ENCODE peak calls at places on chromosome 11, in six cellular contexts. I is CD4-positive, CD25-positive, alpha-beta regulatory T cell; J is SJSA1; C is heart right ventricle; Q is colonic mucosa; N is dorsolateral prefrontal cortex. D is an unnamed sample.

GRCh38 chr11:122984186-122985011 is 2.8 kb upstream of the BSX start:
- DNase-seq in I (no peak), C (no peak), J (no peak), Q (no peak), N (no peak), D (no peak)

GRCh38 chr11:88523362-88524028 is 186.0 kb upstream of the CTSC start:
- DNase-seq in Q (no peak), J (no peak), N (no peak), C (no peak), I (no peak), D (no peak)

GRCh38 chr11:121716060-121716459 is 263.3 kb upstream of the SORL1-AS1 start:
- DNase-seq in J (no peak), N (no peak), I (no peak), C (no peak), Q (no peak), D (no peak)

GRCh38 chr11:43366597-43367121 is 7.9 kb downstream of the TTC17 start:
- DNase-seq in I (no peak), Q (no peak), C (no peak), N (no peak), J (no peak), D (no peak)

GRCh38 chr11:58905716-58906547 is 33.4 kb upstream of the GLYATL1 start:
- DNase-seq in Q (peak), N (peak), C (peak), J (peak), I (no peak), D (peak)

GRCh38 chr11:121451982-121452608 is at the start of gene SORL1:
- DNase-seq in Q (peak), N (peak), I (peak), C (peak), J (peak), D (peak)

GRCh38 chr11:124884869-124885479 is 12.7 kb downstream of the ROBO4 start:
- DNase-seq in C (no peak), N (no peak), I (no peak), Q (no peak), J (no peak), D (no peak)

GRCh38 chr11:70128435-70128906 is 50.4 kb downstream of the ANO1 start:
- DNase-seq in N (no peak), Q (no peak), I (no peak), J (no peak), C (no peak), D (no peak)

GRCh38 chr11:128462189-128462588 is 125.2 kb downstream of the ETS1 start:
- DNase-seq in N (no peak), C (no peak), J (no peak), I (no peak), Q (no peak), D (no peak)

GRCh38 chr11:132099692-132100091 is 729.3 kb downstream of the NTM start:
- DNase-seq in N (no peak), C (no peak), J (no peak), I (no peak), Q (no peak), D (no peak)

GRCh38 chr11:100711984-100712383 is 24.9 kb downstream of the ARHGAP42 start:
- DNase-seq in I (no peak), C (no peak), J (no peak), N (no peak), Q (no peak), D (no peak)

GRCh38 chr11:129247129-129247528 is 55.0 kb upstream of the ARHGAP32 start:
- DNase-seq in N (no peak), C (no peak), Q (no peak), I (no peak), J (no peak), D (no peak)

GRCh38 chr11:124583827-124584226 is 14.0 kb downstream of the OR8A1 start:
- DNase-seq in C (no peak), N (no peak), J (no peak), Q (no peak), I (no peak), D (no peak)

GRCh38 chr11:19519912-19520641 is 192.6 kb upstream of the NAV2 start:
- DNase-seq in Q (no peak), N (no peak), I (no peak), J (no peak), C (peak), D (no peak)

GRCh38 chr11:120209750-120210650 is 832 bp upstream of the OAF start:
- DNase-seq in J (no peak), Q (no peak), C (no peak), I (no peak), N (no peak), D (no peak)

GRCh38 chr11:60165538-60165937 is 17.3 kb downstream of the MS4A6A start:
- DNase-seq in C (no peak), J (no peak), Q (no peak), N (no peak), I (no peak), D (no peak)

GRCh38 chr11:70503201-70503877 is 105.0 kb downstream of the CTTN start:
- DNase-seq in Q (no peak), I (no peak), N (no peak), C (no peak), J (no peak), D (no peak)

GRCh38 chr11:112336356-112336886 is 75.8 kb upstream of the PLET1 start:
- DNase-seq in N (no peak), Q (no peak), I (no peak), C (no peak), J (no peak), D (no peak)

GRCh38 chr11:130638048-130638447 is 189.6 kb downstream of the ADAMTS15 start:
- DNase-seq in I (no peak), Q (no peak), N (no peak), C (no peak), J (no peak), D (no peak)

GRCh38 chr11:71425851-71426250 is 22.3 kb downstream of the DHCR7 start:
- DNase-seq in Q (no peak), I (peak), J (no peak), N (no peak), C (no peak), D (no peak)

GRCh38 chr11:47593934-47594855 is at the start of gene C1QTNF4:
- DNase-seq in I (no peak), C (no peak), J (no peak), N (peak), Q (no peak), D (no peak)

GRCh38 chr11:45724145-45724544 is 58.7 kb upstream of the CHST1 start:
- DNase-seq in N (no peak), I (no peak), C (no peak), J (no peak), Q (no peak), D (no peak)

GRCh38 chr11:110147965-110148709 is 54.9 kb downstream of the ZC3H12C start:
- DNase-seq in N (no peak), J (no peak), I (no peak), C (no peak), Q (no peak), D (no peak)

GRCh38 chr11:73461335-73461840 is 85.2 kb downstream of the RELT start:
- DNase-seq in Q (no peak), I (no peak), N (no peak), C (no peak), J (no peak), D (no peak)

GRCh38 chr11:122310701-122311100 is 194.7 kb upstream of the BLID start:
- DNase-seq in C (no peak), N (no peak), I (no peak), J (no peak), Q (no peak), D (no peak)

GRCh38 chr11:22491826-22492225 is 133.8 kb downstream of the FANCF start:
- DNase-seq in C (no peak), Q (no peak), N (no peak), I (no peak), J (no peak), D (no peak)

GRCh38 chr11:16356057-16356750 is at the start of gene SOX6:
- DNase-seq in J (peak), Q (no peak), C (no peak), N (no peak), I (no peak), D (no peak)

GRCh38 chr11:116310215-116310614 is 462.6 kb downstream of the BUD13 start:
- DNase-seq in I (no peak), N (no peak), Q (no peak), J (no peak), C (no peak), D (no peak)

GRCh38 chr11:60785806-60786361 is 751 bp downstream of the MS4A10 start:
- DNase-seq in C (no peak), N (no peak), J (peak), I (no peak), Q (no peak), D (no peak)

GRCh38 chr11:85602551-85603218 is 24.5 kb downstream of the DLG2 start:
- DNase-seq in Q (no peak), J (no peak), N (no peak), C (no peak), I (no peak), D (no peak)

GRCh38 chr11:134890446-134890845 is 478.4 kb upstream of the B3GAT1 start:
- DNase-seq in Q (no peak), C (no peak), I (no peak), J (no peak), N (no peak), D (no peak)

GRCh38 chr11:77175869-77176539 is 48.0 kb downstream of the MYO7A start:
- DNase-seq in Q (no peak), C (peak), N (no peak), J (no peak), I (no peak), D (peak)

GRCh38 chr11:101880208-101880607 is 34.6 kb upstream of the CEP126 start:
- DNase-seq in N (no peak), J (no peak), C (no peak), Q (no peak), I (peak), D (no peak)

GRCh38 chr11:57896641-57897145 is 127.0 kb upstream of the OR9Q1 start:
- DNase-seq in J (no peak), N (no peak), Q (no peak), C (no peak), I (no peak), D (no peak)

GRCh38 chr11:40187092-40187403 is 1272.4 kb downstream of the LRRC4C start:
- DNase-seq in N (no peak), I (no peak), C (no peak), Q (no peak), J (no peak), D (no peak)

DNA sequence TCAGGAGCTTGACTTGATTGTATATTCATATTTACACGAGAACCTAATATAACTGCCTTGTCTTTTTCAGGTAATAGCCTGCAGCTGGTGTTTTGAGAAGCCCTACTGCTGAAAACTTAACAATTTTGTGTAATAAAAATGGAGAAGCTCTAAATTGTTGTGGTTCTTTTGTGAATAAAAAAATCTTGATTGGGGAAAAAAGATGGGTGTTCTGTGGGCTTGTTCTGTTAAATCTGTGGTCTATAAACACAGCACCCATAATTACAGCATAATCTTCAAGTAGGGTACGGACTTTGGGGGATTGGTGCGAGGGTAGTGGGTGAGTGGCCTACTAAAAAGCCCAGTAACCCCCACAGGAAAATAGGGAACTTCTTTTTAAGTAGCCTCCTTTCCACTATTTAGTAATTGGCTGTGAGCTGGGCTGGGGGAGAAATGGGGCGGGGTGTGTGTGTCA is 7.5 kb downstream of the MALAT1 start:
- DNase-seq in N (no peak), Q (no peak), C (no peak), J (no peak), I (no peak), D (no peak)
- H3K27ac ChIP-seq in N (peak), Q (peak), C (no peak), J (peak), I (peak), D (peak)

DNA sequence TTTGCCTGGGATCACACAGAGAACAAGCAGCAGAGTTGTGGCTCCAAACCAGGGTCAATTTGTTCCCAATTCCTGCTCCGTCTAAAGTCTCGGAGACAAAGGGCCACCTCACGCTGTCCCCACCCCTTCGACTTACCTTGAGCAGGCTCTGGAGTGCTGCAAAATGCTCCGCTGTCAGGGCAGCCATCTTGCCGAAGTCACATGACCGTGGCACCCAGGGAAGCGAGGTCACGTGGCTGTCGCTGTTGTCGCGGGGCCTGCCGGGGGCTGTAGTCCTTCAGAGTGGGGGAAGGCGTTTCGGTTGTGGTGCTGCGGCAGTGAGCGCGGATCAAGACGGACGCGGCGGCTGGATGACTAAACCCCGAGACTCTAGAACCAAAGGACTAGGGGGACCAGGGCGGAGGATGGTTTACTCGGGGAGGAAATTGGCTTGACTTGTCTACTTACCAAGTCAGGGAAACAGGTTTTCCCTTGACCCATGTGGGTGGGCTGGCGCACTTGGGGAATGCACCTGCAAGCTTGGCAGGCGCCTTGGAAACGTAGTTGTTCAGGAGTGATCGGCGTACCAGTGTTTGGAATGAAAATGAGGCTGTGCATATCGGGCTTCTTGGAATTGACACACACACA is at the start of gene COMMD9:
- DNase-seq in Q (peak), N (peak), C (peak), J (peak), I (peak), D (peak)
- H3K27ac ChIP-seq in Q (no peak), N (peak), C (no peak), J (no peak), I (peak), D (peak)

DNA sequence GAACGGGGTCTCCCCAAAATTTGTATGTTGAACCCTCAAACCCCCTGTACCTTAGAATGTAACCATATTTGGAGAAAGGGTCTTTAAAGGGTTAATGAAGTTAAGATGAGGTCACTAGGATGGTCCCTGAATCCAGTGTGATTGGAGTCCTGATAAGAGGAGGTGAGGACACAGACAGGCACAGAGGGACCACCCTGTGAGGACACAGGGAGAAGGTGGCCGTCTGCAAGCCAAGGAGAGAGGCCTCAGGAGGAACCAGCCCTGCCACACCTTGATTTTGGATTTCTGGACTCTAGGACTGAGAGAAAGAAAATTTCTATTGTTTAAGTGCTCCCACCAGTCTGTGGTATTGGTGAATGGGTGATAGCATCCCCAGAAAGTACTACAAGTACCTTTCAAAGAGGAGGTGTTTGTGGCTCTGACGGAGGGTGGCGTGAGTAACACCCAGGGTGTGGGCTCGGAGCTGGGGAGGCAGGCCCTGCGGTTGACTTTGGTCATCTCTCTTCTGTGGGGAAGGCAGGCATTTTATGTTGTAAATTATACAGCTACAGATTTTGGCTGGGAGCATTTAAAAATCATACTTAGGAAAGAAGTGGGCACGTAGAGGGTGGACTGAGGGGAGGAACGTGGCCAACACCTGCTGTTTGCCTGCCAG is 13.8 kb downstream of the MRGPRF start:
- DNase-seq in N (no peak), C (peak), J (peak), Q (peak), I (no peak), D (no peak)
- H3K27ac ChIP-seq in N (no peak), C (no peak), J (peak), Q (no peak), I (no peak), D (no peak)

GRCh38 chr11:65492387-65492636 is 6.5 kb upstream of the MALAT1 start:
- DNase-seq in C (no peak), Q (no peak), I (no peak), J (no peak), N (no peak), D (no peak)
- H3K27ac ChIP-seq in C (peak), Q (peak), I (no peak), J (peak), N (peak), D (peak)

DNA sequence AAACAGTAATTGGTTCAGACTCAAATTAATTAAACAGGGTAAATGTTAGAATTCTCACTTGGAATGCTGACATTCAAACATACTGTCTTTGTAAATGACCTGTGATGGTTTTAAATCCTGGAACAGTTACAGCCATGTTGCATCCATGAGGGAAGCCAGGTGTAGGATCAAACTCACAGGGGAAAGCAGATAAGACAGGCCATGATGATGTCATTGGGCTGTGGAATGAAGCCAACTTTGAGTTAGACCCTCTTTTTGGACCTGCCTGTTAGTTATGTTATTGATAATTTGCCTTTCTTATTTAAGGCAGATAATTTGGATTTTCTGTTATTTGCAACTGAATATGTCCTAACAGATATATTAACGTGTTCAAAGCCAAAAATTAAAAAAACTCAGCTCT is 39.3 kb upstream of the ABTB2 start:
- DNase-seq in N (no peak), I (no peak), J (no peak), Q (no peak), C (no peak), D (no peak)
- H3K27ac ChIP-seq in N (no peak), I (no peak), J (no peak), Q (no peak), C (no peak), D (no peak)

DNA sequence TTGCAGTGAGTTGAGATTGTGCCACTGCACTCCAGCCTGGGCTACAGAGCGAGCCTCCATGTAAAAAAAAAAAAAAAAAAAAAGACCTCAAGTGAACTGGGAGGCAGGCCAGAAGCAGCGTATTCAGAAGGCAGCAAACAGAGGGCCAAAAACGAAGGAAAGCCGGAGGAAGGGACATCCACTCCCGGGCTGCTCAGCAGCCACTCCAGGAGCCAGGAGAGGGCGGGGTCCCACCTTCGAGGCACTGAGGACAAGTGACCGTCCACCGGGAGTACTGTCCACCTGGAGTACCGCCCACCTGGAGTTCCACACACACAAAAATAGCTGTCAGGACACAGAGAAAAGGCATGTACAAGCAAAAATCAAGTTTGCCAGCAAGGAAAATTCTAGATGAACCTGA is 5.5 kb downstream of the TOLLIP start:
- DNase-seq in C (no peak), I (no peak), J (no peak), N (peak), Q (no peak), D (no peak)
- H3K27ac ChIP-seq in C (no peak), I (no peak), J (no peak), N (peak), Q (no peak), D (peak)